ENCODE peak calls at places on chromosomes 11 and 22, in eight cellular contexts. U is Calu3, T is psoas muscle, O is K562, W is AG04450, Y is prostate gland, P is dorsolateral prefrontal cortex, D is natural killer cell. M is an unnamed sample.

GRCh38 chr11:88174627-88175003 is 628 bp downstream of the RAB38 start:
- DNase-seq in U (peak), T (peak), O (no peak), W (peak), Y (peak), P (peak), D (peak), M (no peak)

GRCh38 chr22:44677299-44678244 is 24.4 kb upstream of the PRR5 start:
- DNase-seq in U (no peak), T (no peak), O (no peak), W (no peak), Y (no peak), P (no peak), D (no peak), M (no peak)

GRCh38 chr11:1070594-1071462 is 3.8 kb upstream of the MUC2 start:
- DNase-seq in U (no peak), T (peak), O (no peak), W (no peak), Y (no peak), P (no peak), D (no peak), M (no peak)

GRCh38 chr11:132078230-132078629 is 707.8 kb downstream of the NTM start:
- DNase-seq in U (no peak), T (no peak), O (no peak), W (no peak), Y (no peak), P (peak), D (no peak), M (no peak)

GRCh38 chr11:1050581-1051355 is 14.2 kb upstream of the MUC6 start:
- DNase-seq in U (peak), T (peak), O (peak), W (no peak), Y (peak), P (peak), D (peak), M (no peak)

GRCh38 chr11:132379540-132379939 is 1009.1 kb downstream of the NTM start:
- DNase-seq in U (no peak), T (no peak), O (no peak), W (no peak), Y (no peak), P (no peak), D (no peak), M (no peak)

GRCh38 chr11:3224730-3225098 is 6.1 kb upstream of the MRGPRG start:
- DNase-seq in U (no peak), T (peak), O (no peak), W (no peak), Y (no peak), P (no peak), D (no peak), M (no peak)

GRCh38 chr22:25475554-25476022 is 88.9 kb upstream of the GRK3 start:
- DNase-seq in U (no peak), T (no peak), O (no peak), W (no peak), Y (peak), P (no peak), D (no peak), M (no peak)

GRCh38 chr22:27682438-27682837 is 119.1 kb downstream of the MN1 start:
- DNase-seq in U (no peak), T (no peak), O (peak), W (no peak), Y (no peak), P (no peak), D (no peak), M (no peak)

GRCh38 chr22:26556904-26557303 is 33.0 kb downstream of the TPST2 start:
- DNase-seq in U (no peak), T (peak), O (no peak), W (no peak), Y (no peak), P (no peak), D (no peak), M (no peak)

GRCh38 chr11:8223513-8223899 is 40.2 kb downstream of the LMO1 start:
- DNase-seq in U (no peak), T (no peak), O (no peak), W (no peak), Y (no peak), P (no peak), D (no peak), M (no peak)

GRCh38 chr22:39363751-39364484 is 14.1 kb downstream of the SYNGR1 start:
- DNase-seq in U (no peak), T (no peak), O (peak), W (no peak), Y (no peak), P (no peak), D (no peak), M (no peak)

GRCh38 chr11:1796297-1797011 is 32.7 kb upstream of the CTSD start:
- DNase-seq in U (no peak), T (no peak), O (no peak), W (no peak), Y (no peak), P (no peak), D (no peak), M (no peak)

GRCh38 chr11:72195921-72196320 is 4.0 kb downstream of the FOLR1 start:
- DNase-seq in U (no peak), T (no peak), O (no peak), W (no peak), Y (no peak), P (no peak), D (no peak), M (no peak)

GRCh38 chr22:50438305-50439275 is 36.2 kb downstream of the SBF1 start:
- DNase-seq in U (no peak), T (no peak), O (no peak), W (no peak), Y (no peak), P (no peak), D (no peak), M (no peak)

GRCh38 chr11:93198221-93198650 is 445 bp upstream of the SLC36A4 start:
- DNase-seq in U (no peak), T (no peak), O (no peak), W (no peak), Y (no peak), P (no peak), D (no peak), M (no peak)

GRCh38 chr11:83097671-83098070 is 26.0 kb upstream of the RAB30 start:
- DNase-seq in U (no peak), T (no peak), O (no peak), W (no peak), Y (no peak), P (no peak), D (no peak), M (no peak)

GRCh38 chr11:848988-849824 is 6.6 kb downstream of the TSPAN4 start:
- DNase-seq in U (no peak), T (no peak), O (no peak), W (no peak), Y (no peak), P (no peak), D (no peak), M (peak)

GRCh38 chr22:48366591-48366990 is 1461.1 kb downstream of the BRD1 start:
- DNase-seq in U (no peak), T (no peak), O (no peak), W (no peak), Y (no peak), P (no peak), D (no peak), M (peak)

GRCh38 chr11:36840378-36840777 is 242.3 kb upstream of the RAG2 start:
- DNase-seq in U (no peak), T (no peak), O (no peak), W (no peak), Y (no peak), P (no peak), D (no peak), M (no peak)

GRCh38 chr22:42033263-42034181 is 34.9 kb downstream of the WBP2NL start:
- DNase-seq in U (no peak), T (no peak), O (no peak), W (no peak), Y (no peak), P (no peak), D (no peak), M (no peak)

GRCh38 chr11:35725880-35726279 is 63.3 kb downstream of the TRIM44 start:
- DNase-seq in U (peak), T (no peak), O (peak), W (peak), Y (no peak), P (no peak), D (no peak), M (no peak)

GRCh38 chr22:35442471-35442870 is 42.5 kb downstream of the MCM5 start:
- DNase-seq in U (no peak), T (no peak), O (no peak), W (no peak), Y (no peak), P (no peak), D (no peak), M (no peak)

GRCh38 chr11:22702022-22702421 is 35.6 kb downstream of the GAS2 start:
- DNase-seq in U (no peak), T (no peak), O (no peak), W (no peak), Y (no peak), P (no peak), D (no peak), M (no peak)

GRCh38 chr11:93513763-93514162 is 29.4 kb downstream of the SMCO4 start:
- DNase-seq in U (no peak), T (no peak), O (no peak), W (no peak), Y (no peak), P (no peak), D (no peak), M (no peak)

GRCh38 chr22:46054091-46054877 is 77.3 kb upstream of the WNT7B start:
- DNase-seq in U (peak), T (peak), O (no peak), W (no peak), Y (no peak), P (no peak), D (no peak), M (no peak)

GRCh38 chr11:125128450-125128849 is 17.0 kb upstream of the TMEM218 start:
- DNase-seq in U (no peak), T (no peak), O (no peak), W (peak), Y (no peak), P (no peak), D (no peak), M (no peak)

GRCh38 chr11:70333206-70333605 is 62.7 kb downstream of the PPFIA1 start:
- DNase-seq in U (no peak), T (no peak), O (no peak), W (peak), Y (no peak), P (peak), D (no peak), M (no peak)

GRCh38 chr22:24053481-24054226 is 42.5 kb downstream of the CABIN1 start:
- DNase-seq in U (no peak), T (no peak), O (no peak), W (no peak), Y (no peak), P (no peak), D (no peak), M (no peak)

GRCh38 chr22:48695251-48695650 is 1132.4 kb downstream of the BRD1 start:
- DNase-seq in U (no peak), T (no peak), O (no peak), W (no peak), Y (no peak), P (no peak), D (no peak), M (no peak)

GRCh38 chr11:45209904-45210699 is 63.7 kb downstream of the PRDM11 start:
- DNase-seq in U (no peak), T (peak), O (no peak), W (no peak), Y (peak), P (peak), D (no peak), M (no peak)

GRCh38 chr22:20319041-20319744 is 667 bp downstream of the DGCR6L start:
- DNase-seq in U (no peak), T (no peak), O (peak), W (no peak), Y (peak), P (no peak), D (no peak), M (peak)

GRCh38 chr11:123454060-123454651 is 24.1 kb downstream of the GRAMD1B start:
- DNase-seq in U (no peak), T (no peak), O (no peak), W (no peak), Y (no peak), P (no peak), D (no peak), M (no peak)

GRCh38 chr22:46084943-46085830 is 65.1 kb upstream of the PPARA start:
- DNase-seq in U (peak), T (peak), O (peak), W (no peak), Y (peak), P (peak), D (no peak), M (no peak)

DNA sequence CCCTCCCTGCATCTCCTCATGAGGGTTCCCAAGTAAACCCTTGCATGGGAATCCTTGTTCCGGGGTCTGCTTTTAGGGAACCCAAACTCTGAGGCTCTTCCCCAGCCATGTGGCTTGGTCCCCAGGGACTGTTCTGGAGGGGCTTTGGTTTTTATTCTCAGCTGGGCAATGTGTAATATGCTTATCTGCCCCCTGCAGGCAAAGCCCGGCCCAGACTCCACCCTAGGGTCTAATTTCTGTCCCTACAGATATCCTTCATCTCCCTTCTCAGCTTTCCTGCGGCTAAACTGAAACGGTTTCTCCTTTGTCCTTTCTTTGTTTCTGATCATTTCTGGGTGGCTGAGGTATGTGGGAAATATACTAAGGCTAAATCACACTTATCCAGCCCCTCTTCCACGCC is 37.1 kb downstream of the TST start:
- DNase-seq in U (no peak), T (no peak), O (peak), W (no peak), Y (no peak), P (no peak), D (no peak), M (no peak)
- TF ChIP-seq CTCF in U (no peak), T (no peak), O (peak), W (no peak), Y (no peak), P (no peak), D (no peak), M (no peak)

DNA sequence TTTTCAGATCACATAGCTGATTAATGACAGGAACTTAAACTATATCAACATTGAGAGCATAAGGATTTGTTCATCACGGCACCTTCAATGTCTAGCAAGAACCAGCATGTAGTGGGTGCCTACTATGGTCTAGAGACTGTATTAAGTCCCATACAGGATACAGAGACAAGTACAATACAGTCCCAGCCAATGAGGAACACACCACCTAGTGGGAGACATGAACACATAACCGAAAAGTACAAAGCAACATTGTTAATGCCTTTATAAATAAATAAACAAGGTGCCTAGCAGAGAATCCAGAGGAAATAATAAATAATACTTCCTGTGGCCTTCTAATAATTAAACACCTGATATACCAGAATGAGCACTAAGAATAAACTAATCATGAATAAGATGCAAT is 87.7 kb upstream of the OPCML start:
- DNase-seq in U (no peak), T (no peak), O (no peak), W (no peak), Y (no peak), P (no peak), D (no peak), M (no peak)
- TF ChIP-seq CTCF in U (no peak), T (no peak), O (no peak), W (no peak), Y (peak), P (no peak), D (no peak), M (peak)

DNA sequence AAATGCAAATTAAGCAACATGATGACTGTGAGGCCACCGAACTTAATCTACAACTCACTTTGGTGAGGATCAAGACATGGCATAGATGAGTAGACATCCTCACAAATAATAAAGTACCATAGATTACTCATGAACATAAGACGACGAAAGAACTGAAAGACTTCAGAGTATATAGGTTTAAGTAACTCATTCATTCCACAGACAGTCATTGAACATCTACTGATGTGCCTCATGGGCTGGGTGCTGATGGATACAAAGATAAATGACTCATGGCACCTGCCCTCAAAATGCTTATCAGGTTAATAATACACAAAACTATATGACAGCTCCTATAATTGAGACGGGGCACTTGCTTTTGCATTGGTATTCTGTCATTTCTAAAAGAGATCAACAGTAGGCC is 63.3 kb downstream of the ZC3H12C start:
- DNase-seq in U (no peak), T (no peak), O (no peak), W (no peak), Y (no peak), P (no peak), D (no peak), M (no peak)
- TF ChIP-seq CTCF in U (no peak), T (no peak), O (no peak), W (no peak), Y (no peak), P (no peak), D (no peak), M (no peak)

GRCh38 chr11:65928667-65929066 is 9.4 kb downstream of the DRAP1 start:
- DNase-seq in U (no peak), T (no peak), O (peak), W (no peak), Y (no peak), P (no peak), D (no peak), M (no peak)

GRCh38 chr11:65927904-65928397 is 8.7 kb downstream of the DRAP1 start:
- DNase-seq in U (no peak), T (no peak), O (peak), W (no peak), Y (no peak), P (no peak), D (peak), M (no peak)

GRCh38 chr11:65922565-65922964 is 3.3 kb downstream of the DRAP1 start:
- DNase-seq in U (no peak), T (no peak), O (no peak), W (no peak), Y (no peak), P (no peak), D (no peak), M (no peak)

GRCh38 chr11:65921876-65922275 is 2.6 kb downstream of the DRAP1 start:
- DNase-seq in U (no peak), T (no peak), O (no peak), W (no peak), Y (no peak), P (no peak), D (no peak), M (no peak)

DNA sequence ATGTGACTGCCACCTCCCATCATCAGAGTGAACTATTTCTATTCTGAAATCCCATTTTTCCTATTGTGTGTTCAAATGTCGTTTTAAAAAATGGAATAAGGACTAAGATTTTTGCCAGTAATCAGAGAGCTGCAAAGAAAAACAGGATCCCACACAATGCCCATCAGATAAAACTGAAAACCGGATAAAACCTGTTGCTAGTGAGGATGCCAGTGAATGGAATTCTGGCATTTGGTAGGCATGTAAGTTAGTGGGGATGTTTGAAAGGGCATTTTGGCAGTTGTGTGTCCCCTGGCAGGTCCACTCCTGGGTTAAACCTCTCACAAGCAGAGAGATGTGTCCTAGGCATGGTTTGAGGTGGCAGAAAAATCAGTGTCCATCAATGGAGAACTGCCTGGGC is 6.2 kb downstream of the DRAP1 start:
- DNase-seq in U (no peak), T (no peak), O (no peak), W (no peak), Y (no peak), P (no peak), D (no peak), M (no peak)
- TF ChIP-seq CTCF in U (no peak), T (no peak), O (no peak), W (no peak), Y (no peak), P (no peak), D (no peak), M (no peak)

DNA sequence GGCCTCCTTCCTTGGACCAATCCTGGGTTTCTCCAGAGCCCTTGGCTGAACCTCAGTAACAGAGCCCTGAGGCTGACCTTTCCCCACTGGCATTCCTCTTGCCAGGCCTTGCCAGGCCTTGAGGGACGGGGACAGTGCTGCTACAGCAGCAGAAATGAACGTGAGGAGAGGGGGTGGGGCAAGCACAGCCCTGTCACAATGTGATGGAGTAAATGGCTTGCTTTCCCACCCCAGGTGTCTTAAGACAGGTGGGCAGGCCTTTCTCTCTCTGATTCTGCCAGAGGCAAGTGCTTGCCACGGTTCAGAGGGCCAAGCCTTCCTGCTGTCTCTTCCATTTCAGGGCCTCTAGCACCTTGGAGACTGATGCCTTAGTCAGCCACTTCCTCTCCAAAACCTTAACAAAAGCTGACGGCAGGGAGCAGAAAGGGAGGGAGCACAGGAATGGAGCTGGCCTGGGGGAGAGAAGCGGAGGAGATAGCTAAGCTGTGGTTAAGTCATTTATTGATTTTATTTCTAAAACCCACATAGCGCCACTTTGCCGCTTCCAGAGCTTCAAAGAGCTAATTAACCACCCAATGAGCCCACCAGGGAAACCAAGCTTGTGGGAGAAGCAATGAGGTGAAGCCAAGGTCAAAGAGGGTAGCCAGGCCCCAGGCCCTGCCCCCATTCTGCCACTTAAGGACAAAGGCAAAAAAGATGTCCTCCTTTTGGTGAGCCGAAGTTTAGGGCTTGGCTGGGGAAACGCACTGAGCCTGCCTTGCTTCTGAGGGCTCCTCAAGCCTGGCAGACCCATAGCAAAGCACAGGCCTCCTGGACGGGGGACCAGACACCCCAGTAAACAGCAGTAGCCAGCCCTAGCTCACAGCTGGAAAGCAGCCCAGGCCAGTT is 3.4 kb upstream of the PYGM start:
- DNase-seq in U (no peak), T (peak), O (no peak), W (no peak), Y (no peak), P (no peak), D (no peak), M (no peak)
- TF ChIP-seq CTCF in U (no peak), T (no peak), O (no peak), W (no peak), Y (no peak), P (no peak), D (no peak), M (no peak)

M was measured in type B pancreatic cell.